ENCODE peak calls at places on chromosomes 16 and 17, in seven cellular contexts. One of them, this sample, is unnamed.
A peak's percentile ranks its signal among the peaks of the same experiment; 100 is the strongest.

GRCh38 chr16:68645494-68646388 is 631 bp downstream of the CDH3 start:
- DNase-seq in H1: peak; percentile 82
- DNase-seq in HCT116: no peak
- DNase-seq in SK-N-SH: peak; percentile 74
- DNase-seq in HepG2: no peak
- DNase-seq in GM12878: no peak
- DNase-seq in K562: no peak
- DNase-seq in this sample: no peak

GRCh38 chr17:28049071-28049470 is 6.6 kb downstream of the NLK start:
- DNase-seq in HCT116: no peak
- DNase-seq in SK-N-SH: no peak
- DNase-seq in K562: no peak
- DNase-seq in GM12878: no peak
- DNase-seq in HepG2: no peak
- DNase-seq in H1: no peak
- DNase-seq in this sample: no peak

GRCh38 chr16:29664133-29664912 is 1.3 kb downstream of the SPN start:
- DNase-seq in SK-N-SH: no peak
- DNase-seq in K562: peak; percentile 82
- DNase-seq in H1: no peak
- DNase-seq in GM12878: no peak
- DNase-seq in HepG2: no peak
- DNase-seq in HCT116: no peak
- DNase-seq in this sample: no peak

GRCh38 chr16:69201787-69202186 is 14.8 kb downstream of the SNTB2 start:
- DNase-seq in K562: no peak
- DNase-seq in SK-N-SH: no peak
- DNase-seq in GM12878: no peak
- DNase-seq in H1: no peak
- DNase-seq in HepG2: no peak
- DNase-seq in HCT116: no peak
- DNase-seq in this sample: no peak

GRCh38 chr16:10876305-10876704 is 697 bp upstream of the CIITA start:
- DNase-seq in HepG2: no peak
- DNase-seq in HCT116: no peak
- DNase-seq in SK-N-SH: no peak
- DNase-seq in GM12878: no peak
- DNase-seq in K562: no peak
- DNase-seq in H1: no peak
- DNase-seq in this sample: no peak

GRCh38 chr17:61323696-61324539 is 75.7 kb upstream of the TBX2 start:
- DNase-seq in SK-N-SH: no peak
- DNase-seq in HepG2: no peak
- DNase-seq in K562: no peak
- DNase-seq in H1: no peak
- DNase-seq in GM12878: no peak
- DNase-seq in HCT116: no peak
- DNase-seq in this sample: no peak

GRCh38 chr17:7238418-7239090 is 703 bp downstream of the PHF23 start:
- DNase-seq in HepG2: no peak
- DNase-seq in GM12878: no peak
- DNase-seq in H1: no peak
- DNase-seq in HCT116: no peak
- DNase-seq in K562: peak; percentile 45
- DNase-seq in SK-N-SH: no peak
- DNase-seq in this sample: no peak

GRCh38 chr17:63718981-63719380 is 19.1 kb upstream of the LIMD2 start:
- DNase-seq in SK-N-SH: no peak
- DNase-seq in GM12878: no peak
- DNase-seq in H1: no peak
- DNase-seq in HCT116: no peak
- DNase-seq in HepG2: no peak
- DNase-seq in K562: no peak
- DNase-seq in this sample: no peak

GRCh38 chr16:17083628-17084027 is 387.1 kb downstream of the XYLT1 start:
- DNase-seq in HCT116: no peak
- DNase-seq in HepG2: no peak
- DNase-seq in H1: no peak
- DNase-seq in GM12878: no peak
- DNase-seq in SK-N-SH: no peak
- DNase-seq in K562: no peak
- DNase-seq in this sample: no peak

GRCh38 chr16:28110479-28110878 is 47.0 kb upstream of the GSG1L start:
- DNase-seq in K562: no peak
- DNase-seq in HepG2: no peak
- DNase-seq in HCT116: no peak
- DNase-seq in H1: no peak
- DNase-seq in GM12878: no peak
- DNase-seq in SK-N-SH: no peak
- DNase-seq in this sample: no peak

GRCh38 chr17:76969598-76970172 is 101.5 kb downstream of the MGAT5B start:
- DNase-seq in K562: no peak
- DNase-seq in H1: peak; percentile 86
- DNase-seq in SK-N-SH: peak; percentile 94
- DNase-seq in HepG2: no peak
- DNase-seq in HCT116: no peak
- DNase-seq in GM12878: no peak
- DNase-seq in this sample: no peak

GRCh38 chr16:58821886-58822285 is 87.8 kb upstream of the GOT2 start:
- DNase-seq in HCT116: no peak
- DNase-seq in GM12878: no peak
- DNase-seq in K562: no peak
- DNase-seq in H1: no peak
- DNase-seq in SK-N-SH: no peak
- DNase-seq in HepG2: no peak
- DNase-seq in this sample: no peak

GRCh38 chr16:50879873-50880695 is 138.2 kb downstream of the CYLD start:
- DNase-seq in SK-N-SH: no peak
- DNase-seq in HepG2: no peak
- DNase-seq in K562: no peak
- DNase-seq in H1: peak; percentile 73
- DNase-seq in GM12878: no peak
- DNase-seq in HCT116: no peak
- DNase-seq in this sample: no peak

GRCh38 chr17:43543771-43544575 is 2.2 kb downstream of the ETV4 start:
- DNase-seq in HepG2: peak; percentile 47
- DNase-seq in H1: no peak
- DNase-seq in SK-N-SH: no peak
- DNase-seq in GM12878: no peak
- DNase-seq in K562: peak; percentile 41
- DNase-seq in HCT116: no peak
- DNase-seq in this sample: no peak

GRCh38 chr17:5759501-5759925 is 175.2 kb upstream of the NLRP1 start:
- DNase-seq in HCT116: no peak
- DNase-seq in HepG2: no peak
- DNase-seq in H1: no peak
- DNase-seq in K562: no peak
- DNase-seq in SK-N-SH: no peak
- DNase-seq in GM12878: no peak
- DNase-seq in this sample: no peak

GRCh38 chr16:31697744-31698125 is 170.0 kb downstream of the AHSP start:
- DNase-seq in K562: no peak
- DNase-seq in H1: no peak
- DNase-seq in SK-N-SH: no peak
- DNase-seq in GM12878: no peak
- DNase-seq in HepG2: no peak
- DNase-seq in HCT116: no peak
- DNase-seq in this sample: no peak

GRCh38 chr16:31698901-31699300 is 171.2 kb downstream of the AHSP start:
- DNase-seq in HepG2: no peak
- DNase-seq in GM12878: no peak
- DNase-seq in K562: no peak
- DNase-seq in HCT116: no peak
- DNase-seq in SK-N-SH: no peak
- DNase-seq in H1: no peak
- DNase-seq in this sample: no peak

GRCh38 chr16:31700200-31700529 is 172.5 kb downstream of the AHSP start:
- DNase-seq in K562: peak; percentile 94
- DNase-seq in HCT116: peak; percentile 82
- DNase-seq in H1: no peak
- DNase-seq in GM12878: no peak
- DNase-seq in SK-N-SH: peak; percentile 92
- DNase-seq in HepG2: no peak
- DNase-seq in this sample: no peak

GRCh38 chr16:31700530-31701388 is 172.8 kb upstream of the ZNF267 start:
- DNase-seq in GM12878: peak; percentile 67
- DNase-seq in HCT116: no peak
- DNase-seq in HepG2: peak; percentile 90
- DNase-seq in K562: no peak
- DNase-seq in SK-N-SH: peak; percentile 77
- DNase-seq in H1: peak; percentile 93
- DNase-seq in this sample: no peak

GRCh38 chr16:31699601-31700000 is 171.9 kb downstream of the AHSP start:
- DNase-seq in H1: no peak
- DNase-seq in SK-N-SH: no peak
- DNase-seq in K562: no peak
- DNase-seq in HepG2: no peak
- DNase-seq in HCT116: no peak
- DNase-seq in GM12878: no peak
- DNase-seq in this sample: no peak
- TF ChIP-seq CTCF in H1: no peak
- TF ChIP-seq CTCF in SK-N-SH: no peak
- TF ChIP-seq CTCF in K562: no peak
- TF ChIP-seq CTCF in HepG2: no peak
- TF ChIP-seq CTCF in HCT116: no peak
- TF ChIP-seq CTCF in GM12878: no peak
- TF ChIP-seq CTCF in this sample: no peak

GRCh38 chr17:82871056-82871775 is 31.4 kb upstream of the ZNF750 start:
- DNase-seq in K562: no peak
- DNase-seq in HepG2: no peak
- DNase-seq in GM12878: peak; percentile 82
- DNase-seq in HCT116: no peak
- DNase-seq in SK-N-SH: no peak
- DNase-seq in H1: no peak
- DNase-seq in this sample: no peak
- H3K4me1 ChIP-seq in K562: peaks cover 74% of the 10 kb centered on the region
- H3K4me1 ChIP-seq in HepG2: peaks cover 14% of the 10 kb centered on the region
- H3K4me1 ChIP-seq in GM12878: peaks cover 52% of the 10 kb centered on the region
- H3K4me1 ChIP-seq in HCT116: peaks cover 10% of the 10 kb centered on the region
- H3K4me1 ChIP-seq in SK-N-SH: peaks cover 11% of the 10 kb centered on the region
- H3K4me1 ChIP-seq in H1: peaks cover 8% of the 10 kb centered on the region
- H3K4me1 ChIP-seq in this sample: no peaks in the 10 kb centered on the region

DNA sequence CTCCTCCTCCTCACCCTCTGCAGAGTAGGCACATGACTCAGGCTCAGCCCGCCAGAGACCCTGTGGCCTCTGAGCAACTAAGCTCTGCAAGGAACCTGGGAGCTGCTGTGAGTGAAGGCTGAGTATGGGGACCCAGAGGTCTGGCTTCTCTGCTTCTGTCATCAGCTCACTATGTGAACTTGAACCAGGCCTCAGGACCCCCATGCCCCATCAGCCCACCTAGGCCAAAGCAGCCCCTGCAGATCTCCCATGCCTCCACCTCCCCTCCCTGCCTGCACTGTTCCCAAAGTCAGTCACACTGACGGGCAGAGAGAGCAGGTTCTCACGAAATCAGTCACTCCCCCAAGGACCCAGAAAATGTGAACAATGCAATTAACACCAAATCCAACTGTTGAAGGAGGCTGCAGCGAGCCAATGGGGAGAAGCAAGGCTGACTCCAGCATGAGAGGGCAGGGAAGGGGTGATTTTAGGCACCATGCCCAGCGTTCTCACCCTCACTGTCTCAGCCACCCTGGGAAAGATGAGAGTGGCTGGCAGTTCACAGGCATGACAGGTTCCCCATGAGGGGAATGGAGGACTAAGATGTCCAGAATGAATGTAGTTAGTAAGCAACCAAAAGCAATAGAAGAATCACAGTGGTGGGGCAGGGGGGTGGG is 60.6 kb downstream of the BEAN1 start:
- DNase-seq in HepG2: no peak
- DNase-seq in HCT116: no peak
- DNase-seq in GM12878: no peak
- DNase-seq in SK-N-SH: no peak
- DNase-seq in H1: no peak
- DNase-seq in K562: no peak
- DNase-seq in this sample: no peak
- TF ChIP-seq SIN3A in HepG2: no peak
- TF ChIP-seq SIN3A in HCT116: no peak
- TF ChIP-seq SIN3A in GM12878: no peak
- TF ChIP-seq SIN3A in SK-N-SH: no peak
- TF ChIP-seq SIN3A in H1: no peak
- TF ChIP-seq SIN3A in K562: no peak
- TF ChIP-seq SIN3A in this sample: no peak

GRCh38 chr16:8403978-8404738 is 186.2 kb downstream of the TMEM114 start:
- DNase-seq in H1: no peak
- DNase-seq in GM12878: no peak
- DNase-seq in HepG2: no peak
- DNase-seq in K562: no peak
- DNase-seq in SK-N-SH: peak; percentile 42
- DNase-seq in HCT116: no peak
- DNase-seq in this sample: no peak
- TF ChIP-seq CTCF in H1: no peak
- TF ChIP-seq CTCF in GM12878: no peak
- TF ChIP-seq CTCF in HepG2: no peak
- TF ChIP-seq CTCF in K562: no peak
- TF ChIP-seq CTCF in SK-N-SH: no peak
- TF ChIP-seq CTCF in HCT116: no peak
- TF ChIP-seq CTCF in this sample: no peak

GRCh38 chr17:74754832-74755231 is 6.4 kb downstream of the NHERF1 start:
- DNase-seq in HepG2: no peak
- DNase-seq in GM12878: no peak
- DNase-seq in K562: peak; percentile 65
- DNase-seq in SK-N-SH: no peak
- DNase-seq in HCT116: no peak
- DNase-seq in H1: no peak
- DNase-seq in this sample: no peak

GRCh38 chr17:74750327-74751069 is 2.1 kb downstream of the NHERF1 start:
- DNase-seq in GM12878: no peak
- DNase-seq in K562: no peak
- DNase-seq in HCT116: no peak
- DNase-seq in HepG2: peak; percentile 93
- DNase-seq in SK-N-SH: no peak
- DNase-seq in H1: no peak
- DNase-seq in this sample: no peak

GRCh38 chr17:74751210-74751529 is 2.7 kb downstream of the NHERF1 start:
- DNase-seq in SK-N-SH: no peak
- DNase-seq in HepG2: no peak
- DNase-seq in HCT116: no peak
- DNase-seq in H1: no peak
- DNase-seq in GM12878: no peak
- DNase-seq in K562: no peak
- DNase-seq in this sample: no peak

GRCh38 chr17:74752822-74753401 is 4.5 kb downstream of the NHERF1 start:
- DNase-seq in HepG2: peak; percentile 63
- DNase-seq in K562: no peak
- DNase-seq in SK-N-SH: no peak
- DNase-seq in HCT116: no peak
- DNase-seq in H1: no peak
- DNase-seq in GM12878: no peak
- DNase-seq in this sample: no peak

GRCh38 chr17:74752415-74752814 is 4.0 kb downstream of the NHERF1 start:
- DNase-seq in SK-N-SH: no peak
- DNase-seq in GM12878: no peak
- DNase-seq in HepG2: no peak
- DNase-seq in K562: no peak
- DNase-seq in H1: no peak
- DNase-seq in HCT116: no peak
- DNase-seq in this sample: no peak
- H3K4me1 ChIP-seq in SK-N-SH: peaks cover 4% of the 10 kb centered on the region
- H3K4me1 ChIP-seq in GM12878: peaks cover 3% of the 10 kb centered on the region
- H3K4me1 ChIP-seq in HepG2: peaks cover 74% of the 10 kb centered on the region
- H3K4me1 ChIP-seq in K562: peaks cover 60% of the 10 kb centered on the region
- H3K4me1 ChIP-seq in H1: peaks cover 32% of the 10 kb centered on the region
- H3K4me1 ChIP-seq in HCT116: peaks cover 39% of the 10 kb centered on the region
- H3K4me1 ChIP-seq in this sample: peaks cover 27% of the 10 kb centered on the region

GRCh38 chr16:743794-744500 is 3.1 kb upstream of the CIAO3 start:
- DNase-seq in K562: no peak
- DNase-seq in HepG2: no peak
- DNase-seq in H1: no peak
- DNase-seq in HCT116: no peak
- DNase-seq in GM12878: no peak
- DNase-seq in SK-N-SH: peak; percentile 61
- DNase-seq in this sample: no peak
- TF ChIP-seq SIN3A in K562: no peak
- TF ChIP-seq SIN3A in HepG2: no peak
- TF ChIP-seq SIN3A in H1: no peak
- TF ChIP-seq SIN3A in HCT116: no peak
- TF ChIP-seq SIN3A in GM12878: no peak
- TF ChIP-seq SIN3A in SK-N-SH: no peak
- TF ChIP-seq SIN3A in this sample: no peak